ENCODE peak calls at places on chromosomes 1 and 21, in seven cellular contexts. One of them, this sample, is unnamed.

GRCh38 chr1:34617717-34618116 is 137.1 kb upstream of the GJB5 start:
- DNase-seq in heart left ventricle: no peak
- DNase-seq in psoas muscle: no peak
- DNase-seq in retinal pigment epithelial cell: no peak
- DNase-seq in CD4-positive, alpha-beta memory T cell: no peak
- DNase-seq in ascending aorta: no peak
- DNase-seq in ovary: no peak
- DNase-seq in this sample: no peak

GRCh38 chr1:179141592-179142244 is 59.8 kb downstream of the TOR3A start:
- DNase-seq in heart left ventricle: no peak
- DNase-seq in psoas muscle: no peak
- DNase-seq in retinal pigment epithelial cell: no peak
- DNase-seq in CD4-positive, alpha-beta memory T cell: no peak
- DNase-seq in ascending aorta: no peak
- DNase-seq in ovary: no peak
- DNase-seq in this sample: peak; percentile 88

GRCh38 chr1:174039069-174039468 is 16.9 kb upstream of the RC3H1 start:
- DNase-seq in heart left ventricle: no peak
- DNase-seq in psoas muscle: no peak
- DNase-seq in retinal pigment epithelial cell: no peak
- DNase-seq in CD4-positive, alpha-beta memory T cell: no peak
- DNase-seq in ascending aorta: no peak
- DNase-seq in ovary: no peak
- DNase-seq in this sample: no peak

GRCh38 chr1:43035821-43036456 is 77.3 kb upstream of the SLC2A1 start:
- DNase-seq in heart left ventricle: no peak
- DNase-seq in psoas muscle: no peak
- DNase-seq in retinal pigment epithelial cell: no peak
- DNase-seq in CD4-positive, alpha-beta memory T cell: no peak
- DNase-seq in ascending aorta: no peak
- DNase-seq in ovary: no peak
- DNase-seq in this sample: no peak

GRCh38 chr21:21715286-21715969 is 717.2 kb downstream of the NCAM2 start:
- DNase-seq in heart left ventricle: no peak
- DNase-seq in psoas muscle: no peak
- DNase-seq in retinal pigment epithelial cell: peak; percentile 56
- DNase-seq in CD4-positive, alpha-beta memory T cell: no peak
- DNase-seq in ascending aorta: no peak
- DNase-seq in ovary: no peak
- DNase-seq in this sample: no peak

GRCh38 chr1:230800891-230801290 is 53.7 kb downstream of the CAPN9 start:
- DNase-seq in heart left ventricle: no peak
- DNase-seq in psoas muscle: no peak
- DNase-seq in retinal pigment epithelial cell: no peak
- DNase-seq in CD4-positive, alpha-beta memory T cell: no peak
- DNase-seq in ascending aorta: no peak
- DNase-seq in ovary: no peak
- DNase-seq in this sample: no peak

GRCh38 chr1:31479801-31480200 is 66.8 kb downstream of the SERINC2 start:
- DNase-seq in heart left ventricle: no peak
- DNase-seq in psoas muscle: no peak
- DNase-seq in retinal pigment epithelial cell: no peak
- DNase-seq in CD4-positive, alpha-beta memory T cell: no peak
- DNase-seq in ascending aorta: no peak
- DNase-seq in ovary: no peak
- DNase-seq in this sample: peak; percentile 25

GRCh38 chr1:87686671-87687070 is 358.0 kb downstream of the LMO4 start:
- DNase-seq in heart left ventricle: no peak
- DNase-seq in psoas muscle: no peak
- DNase-seq in retinal pigment epithelial cell: no peak
- DNase-seq in CD4-positive, alpha-beta memory T cell: no peak
- DNase-seq in ascending aorta: no peak
- DNase-seq in ovary: no peak
- DNase-seq in this sample: no peak

GRCh38 chr1:5333326-5333725 is 658.9 kb downstream of the NPHP4 start:
- DNase-seq in heart left ventricle: no peak
- DNase-seq in psoas muscle: no peak
- DNase-seq in retinal pigment epithelial cell: no peak
- DNase-seq in CD4-positive, alpha-beta memory T cell: no peak
- DNase-seq in ascending aorta: no peak
- DNase-seq in ovary: no peak
- DNase-seq in this sample: no peak

GRCh38 chr1:5324903-5325302 is 667.3 kb downstream of the NPHP4 start:
- DNase-seq in heart left ventricle: no peak
- DNase-seq in psoas muscle: no peak
- DNase-seq in retinal pigment epithelial cell: no peak
- DNase-seq in CD4-positive, alpha-beta memory T cell: no peak
- DNase-seq in ascending aorta: no peak
- DNase-seq in ovary: no peak
- DNase-seq in this sample: no peak

GRCh38 chr1:5331101-5331500 is 661.1 kb downstream of the NPHP4 start:
- DNase-seq in heart left ventricle: no peak
- DNase-seq in psoas muscle: no peak
- DNase-seq in retinal pigment epithelial cell: no peak
- DNase-seq in CD4-positive, alpha-beta memory T cell: no peak
- DNase-seq in ascending aorta: no peak
- DNase-seq in ovary: no peak
- DNase-seq in this sample: no peak

DNA sequence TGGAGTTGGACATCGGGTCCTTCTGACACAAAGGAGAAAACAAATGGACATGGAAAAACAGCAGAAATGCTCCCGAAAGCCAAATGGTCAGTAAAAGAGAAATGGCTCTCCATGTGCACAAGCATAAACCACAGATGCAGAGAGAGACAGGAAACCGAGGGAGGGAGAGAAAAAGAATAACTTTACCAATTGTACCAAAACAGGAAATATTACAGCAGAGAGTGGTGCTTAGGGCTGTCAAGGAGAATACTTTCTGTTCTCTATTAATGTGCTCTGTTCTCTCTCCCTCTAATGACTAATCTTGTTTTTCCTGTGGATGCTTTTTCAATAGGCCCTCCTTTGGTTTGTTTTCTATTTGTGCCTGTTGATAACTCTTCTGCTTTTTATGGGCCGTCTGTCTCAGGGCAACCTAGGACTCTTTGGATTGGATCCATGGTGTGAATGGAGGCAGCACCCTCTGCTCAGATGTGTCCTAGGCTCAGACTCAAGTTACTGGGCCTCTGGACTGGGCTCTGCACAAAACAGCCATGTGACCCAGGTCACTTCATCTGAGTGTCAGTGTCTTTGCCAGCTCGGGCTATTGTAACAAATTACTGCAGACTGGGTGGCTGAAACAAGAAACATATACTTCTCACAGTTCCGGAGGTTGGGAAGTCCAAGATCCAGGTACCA is 663.0 kb downstream of the NPHP4 start:
- DNase-seq in heart left ventricle: no peak
- DNase-seq in psoas muscle: no peak
- DNase-seq in retinal pigment epithelial cell: no peak
- DNase-seq in CD4-positive, alpha-beta memory T cell: peak; percentile 9
- DNase-seq in ascending aorta: no peak
- DNase-seq in ovary: no peak
- DNase-seq in this sample: no peak
- H3K4me3 ChIP-seq in heart left ventricle: no peak overlapping the region
- H3K4me3 ChIP-seq in psoas muscle: no peak overlapping the region
- H3K4me3 ChIP-seq in retinal pigment epithelial cell: no peak overlapping the region
- H3K4me3 ChIP-seq in CD4-positive, alpha-beta memory T cell: no peak overlapping the region
- H3K4me3 ChIP-seq in ascending aorta: no peak overlapping the region
- H3K4me3 ChIP-seq in ovary: no peak overlapping the region
- H3K4me3 ChIP-seq in this sample: no peak overlapping the region

GRCh38 chr1:54571803-54572202 is 23.8 kb downstream of the ACOT11 start:
- DNase-seq in heart left ventricle: no peak
- DNase-seq in psoas muscle: no peak
- DNase-seq in retinal pigment epithelial cell: no peak
- DNase-seq in CD4-positive, alpha-beta memory T cell: no peak
- DNase-seq in ascending aorta: no peak
- DNase-seq in ovary: no peak
- DNase-seq in this sample: no peak
- H3K4me3 ChIP-seq in heart left ventricle: no peak overlapping the region
- H3K4me3 ChIP-seq in psoas muscle: no peak overlapping the region
- H3K4me3 ChIP-seq in retinal pigment epithelial cell: no peak overlapping the region
- H3K4me3 ChIP-seq in CD4-positive, alpha-beta memory T cell: no peak overlapping the region
- H3K4me3 ChIP-seq in ascending aorta: no peak overlapping the region
- H3K4me3 ChIP-seq in ovary: no peak overlapping the region
- H3K4me3 ChIP-seq in this sample: no peak overlapping the region

GRCh38 chr1:28811766-28812668 is at the start of gene OPRD1:
- DNase-seq in heart left ventricle: no peak
- DNase-seq in psoas muscle: no peak
- DNase-seq in retinal pigment epithelial cell: no peak
- DNase-seq in CD4-positive, alpha-beta memory T cell: no peak
- DNase-seq in ascending aorta: no peak
- DNase-seq in ovary: no peak
- DNase-seq in this sample: no peak
- H3K4me3 ChIP-seq in heart left ventricle: no peak within 1 kb of the TSS
- H3K4me3 ChIP-seq in psoas muscle: no peak within 1 kb of the TSS
- H3K4me3 ChIP-seq in retinal pigment epithelial cell: no peak within 1 kb of the TSS
- H3K4me3 ChIP-seq in CD4-positive, alpha-beta memory T cell: no peak within 1 kb of the TSS
- H3K4me3 ChIP-seq in ascending aorta: no peak within 1 kb of the TSS
- H3K4me3 ChIP-seq in ovary: no peak within 1 kb of the TSS
- H3K4me3 ChIP-seq in this sample: no peak within 1 kb of the TSS

DNA sequence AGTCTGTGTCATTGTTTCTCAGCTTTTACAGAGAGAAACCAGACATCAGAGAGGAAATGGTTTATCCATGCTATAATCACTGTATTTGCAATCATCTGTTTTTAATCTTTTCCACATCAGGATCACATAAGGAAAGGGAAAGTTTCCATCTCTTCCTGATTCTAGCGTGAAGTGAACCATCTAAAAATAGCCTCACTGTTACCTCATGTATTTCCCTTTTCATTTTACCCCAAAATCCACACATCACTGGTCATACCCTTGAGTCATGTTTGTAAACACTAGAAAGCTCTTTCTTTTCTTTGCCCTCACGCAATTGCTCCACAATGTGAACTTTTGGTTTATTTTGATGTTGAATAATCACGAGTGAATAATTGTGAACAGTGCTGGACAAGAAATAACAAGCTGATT is 146.0 kb downstream of the PLA2G4A start:
- DNase-seq in heart left ventricle: no peak
- DNase-seq in psoas muscle: no peak
- DNase-seq in retinal pigment epithelial cell: no peak
- DNase-seq in CD4-positive, alpha-beta memory T cell: no peak
- DNase-seq in ascending aorta: no peak
- DNase-seq in ovary: no peak
- DNase-seq in this sample: peak; percentile 88
- H3K4me3 ChIP-seq in heart left ventricle: no peak overlapping the region
- H3K4me3 ChIP-seq in psoas muscle: no peak overlapping the region
- H3K4me3 ChIP-seq in retinal pigment epithelial cell: peak overlapping the region; percentile 7
- H3K4me3 ChIP-seq in CD4-positive, alpha-beta memory T cell: no peak overlapping the region
- H3K4me3 ChIP-seq in ascending aorta: no peak overlapping the region
- H3K4me3 ChIP-seq in ovary: no peak overlapping the region
- H3K4me3 ChIP-seq in this sample: no peak overlapping the region